ENCODE peak calls at places on chromosomes 1 and 21, in seven cellular contexts. One of them, this sample, is unnamed.

GRCh38 chr1:55580845-55581332 is 365.7 kb upstream of the USP24 start:
- DNase-seq in MCF 10A: peak; percentile 55
- DNase-seq in stimulated activated CD4-positive, alpha-beta T cell treated with anti-CD3 and anti-CD28 coated beads, Interleukin-4, amount 100 ng/mL, for 24 hours: no peak
- DNase-seq in 8988T: no peak
- DNase-seq in A549: peak; percentile 42
- DNase-seq in H9: no peak
- DNase-seq in NCI-H345: no peak
- DNase-seq in this sample: peak; percentile 30

GRCh38 chr1:68185743-68186142 is 46.6 kb downstream of the WLS start:
- DNase-seq in MCF 10A: no peak
- DNase-seq in stimulated activated CD4-positive, alpha-beta T cell treated with anti-CD3 and anti-CD28 coated beads, Interleukin-4, amount 100 ng/mL, for 24 hours: no peak
- DNase-seq in 8988T: no peak
- DNase-seq in A549: no peak
- DNase-seq in H9: no peak
- DNase-seq in NCI-H345: no peak
- DNase-seq in this sample: no peak

GRCh38 chr21:31744162-31744800 is 12.4 kb upstream of the SCAF4 start:
- DNase-seq in MCF 10A: no peak
- DNase-seq in stimulated activated CD4-positive, alpha-beta T cell treated with anti-CD3 and anti-CD28 coated beads, Interleukin-4, amount 100 ng/mL, for 24 hours: no peak
- DNase-seq in 8988T: no peak
- DNase-seq in A549: no peak
- DNase-seq in H9: no peak
- DNase-seq in NCI-H345: no peak
- DNase-seq in this sample: no peak

GRCh38 chr1:208007938-208008342 is 97.0 kb upstream of the CD34 start:
- DNase-seq in MCF 10A: peak; percentile 82
- DNase-seq in stimulated activated CD4-positive, alpha-beta T cell treated with anti-CD3 and anti-CD28 coated beads, Interleukin-4, amount 100 ng/mL, for 24 hours: no peak
- DNase-seq in 8988T: no peak
- DNase-seq in A549: peak; percentile 12
- DNase-seq in H9: no peak
- DNase-seq in NCI-H345: no peak
- DNase-seq in this sample: no peak

GRCh38 chr1:213419369-213420030 is 368.5 kb downstream of the RPS6KC1 start:
- DNase-seq in MCF 10A: no peak
- DNase-seq in stimulated activated CD4-positive, alpha-beta T cell treated with anti-CD3 and anti-CD28 coated beads, Interleukin-4, amount 100 ng/mL, for 24 hours: no peak
- DNase-seq in 8988T: no peak
- DNase-seq in A549: no peak
- DNase-seq in H9: no peak
- DNase-seq in NCI-H345: no peak
- DNase-seq in this sample: no peak

GRCh38 chr21:37916795-37917142 is 512 bp upstream of the KCNJ6 start:
- DNase-seq in MCF 10A: no peak
- DNase-seq in stimulated activated CD4-positive, alpha-beta T cell treated with anti-CD3 and anti-CD28 coated beads, Interleukin-4, amount 100 ng/mL, for 24 hours: no peak
- DNase-seq in 8988T: no peak
- DNase-seq in A549: peak; percentile 49
- DNase-seq in H9: peak; percentile 83
- DNase-seq in NCI-H345: peak; percentile 26
- DNase-seq in this sample: no peak

GRCh38 chr1:228073870-228074545 is 8.5 kb upstream of the ARF1 start:
- DNase-seq in MCF 10A: peak; percentile 74
- DNase-seq in stimulated activated CD4-positive, alpha-beta T cell treated with anti-CD3 and anti-CD28 coated beads, Interleukin-4, amount 100 ng/mL, for 24 hours: no peak
- DNase-seq in 8988T: peak; percentile 51
- DNase-seq in A549: no peak
- DNase-seq in H9: peak; percentile 54
- DNase-seq in NCI-H345: no peak
- DNase-seq in this sample: no peak

GRCh38 chr1:18637553-18637960 is 6.9 kb downstream of the PAX7 start:
- DNase-seq in MCF 10A: no peak
- DNase-seq in stimulated activated CD4-positive, alpha-beta T cell treated with anti-CD3 and anti-CD28 coated beads, Interleukin-4, amount 100 ng/mL, for 24 hours: no peak
- DNase-seq in 8988T: no peak
- DNase-seq in A549: no peak
- DNase-seq in H9: peak; percentile 68
- DNase-seq in NCI-H345: no peak
- DNase-seq in this sample: no peak

GRCh38 chr1:30012455-30013440 is 710.6 kb downstream of the MATN1 start:
- DNase-seq in MCF 10A: no peak
- DNase-seq in stimulated activated CD4-positive, alpha-beta T cell treated with anti-CD3 and anti-CD28 coated beads, Interleukin-4, amount 100 ng/mL, for 24 hours: no peak
- DNase-seq in 8988T: no peak
- DNase-seq in A549: no peak
- DNase-seq in H9: no peak
- DNase-seq in NCI-H345: no peak
- DNase-seq in this sample: no peak

GRCh38 chr1:169745015-169745861 is 11.4 kb upstream of the SELE start:
- DNase-seq in MCF 10A: peak; percentile 78
- DNase-seq in stimulated activated CD4-positive, alpha-beta T cell treated with anti-CD3 and anti-CD28 coated beads, Interleukin-4, amount 100 ng/mL, for 24 hours: no peak
- DNase-seq in 8988T: no peak
- DNase-seq in A549: no peak
- DNase-seq in H9: no peak
- DNase-seq in NCI-H345: no peak
- DNase-seq in this sample: no peak

GRCh38 chr21:14376854-14377253 is 6.1 kb downstream of the HSPA13 start:
- DNase-seq in MCF 10A: no peak
- DNase-seq in stimulated activated CD4-positive, alpha-beta T cell treated with anti-CD3 and anti-CD28 coated beads, Interleukin-4, amount 100 ng/mL, for 24 hours: no peak
- DNase-seq in 8988T: peak; percentile 26
- DNase-seq in A549: peak; percentile 5
- DNase-seq in H9: no peak
- DNase-seq in NCI-H345: no peak
- DNase-seq in this sample: no peak

GRCh38 chr1:207612762-207613161 is 32.2 kb upstream of the CR1L start:
- DNase-seq in MCF 10A: no peak
- DNase-seq in stimulated activated CD4-positive, alpha-beta T cell treated with anti-CD3 and anti-CD28 coated beads, Interleukin-4, amount 100 ng/mL, for 24 hours: no peak
- DNase-seq in 8988T: no peak
- DNase-seq in A549: no peak
- DNase-seq in H9: peak; percentile 68
- DNase-seq in NCI-H345: no peak
- DNase-seq in this sample: no peak

This sample was measured in T1000.